ENCODE peak calls at places on chromosome 16, in seven cellular contexts. E, V, Z, N, P, T and K are unnamed samples.

GRCh38 chr16:12300946-12301500 is 324.5 kb downstream of the SNX29 start:
- DNase-seq in T (no peak), Z (no peak), V (no peak), E (no peak), N (peak), P (no peak), K (no peak)

GRCh38 chr16:67207857-67208524 is 9.1 kb downstream of the ELMO3 start:
- DNase-seq in E (no peak), N (peak), T (no peak), P (peak), Z (no peak), V (no peak), K (no peak)

GRCh38 chr16:50301626-50302471 is 35.5 kb downstream of the ADCY7 start:
- DNase-seq in P (peak), T (no peak), V (no peak), Z (peak), N (peak), E (peak), K (no peak)

GRCh38 chr16:56822966-56823739 is 41.9 kb upstream of the SLC12A3 start:
- DNase-seq in T (no peak), Z (no peak), E (no peak), N (no peak), P (no peak), V (no peak), K (no peak)

GRCh38 chr16:54253118-54253517 is 33.5 kb downstream of the IRX3 start:
- DNase-seq in V (no peak), T (no peak), P (no peak), E (no peak), N (no peak), Z (no peak), K (no peak)

GRCh38 chr16:85612191-85612800 is 826 bp upstream of the GSE1 start:
- DNase-seq in P (peak), Z (peak), T (no peak), V (peak), E (peak), N (peak), K (no peak)

GRCh38 chr16:79188115-79188779 is 412.3 kb downstream of the MAF start:
- DNase-seq in N (no peak), V (no peak), E (no peak), Z (no peak), P (no peak), T (no peak), K (no peak)

GRCh38 chr16:13194766-13195165 is 293.4 kb downstream of the SHISA9 start:
- DNase-seq in V (no peak), E (no peak), N (no peak), T (no peak), P (no peak), Z (no peak), K (no peak)

DNA sequence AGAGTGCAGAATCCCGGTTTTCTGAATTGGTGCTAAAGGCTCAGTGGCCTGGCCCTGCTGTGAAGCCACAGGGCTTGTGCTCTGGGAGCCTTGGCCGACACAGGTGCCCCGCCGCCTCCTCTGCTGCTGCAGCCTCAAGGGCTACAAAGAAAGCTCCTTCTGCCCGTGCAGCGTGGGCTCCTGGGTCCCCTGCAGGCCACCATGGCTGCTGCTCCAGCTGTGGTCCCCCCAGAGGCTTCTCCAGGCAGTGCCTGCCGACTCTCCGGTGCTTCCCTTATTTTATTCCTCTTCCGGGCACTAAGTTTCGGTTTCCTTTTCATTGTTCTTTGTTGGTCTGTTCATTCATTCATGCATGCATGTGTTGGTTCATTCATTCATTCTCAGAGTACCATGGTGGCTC is 53.1 kb downstream of the CMIP start:
- DNase-seq in P (no peak), E (no peak), T (no peak), N (no peak), Z (no peak), V (no peak), K (no peak)
- TF ChIP-seq CTCF in P (no peak), E (no peak), T (peak), N (no peak), Z (no peak), V (no peak), K (no peak)

DNA sequence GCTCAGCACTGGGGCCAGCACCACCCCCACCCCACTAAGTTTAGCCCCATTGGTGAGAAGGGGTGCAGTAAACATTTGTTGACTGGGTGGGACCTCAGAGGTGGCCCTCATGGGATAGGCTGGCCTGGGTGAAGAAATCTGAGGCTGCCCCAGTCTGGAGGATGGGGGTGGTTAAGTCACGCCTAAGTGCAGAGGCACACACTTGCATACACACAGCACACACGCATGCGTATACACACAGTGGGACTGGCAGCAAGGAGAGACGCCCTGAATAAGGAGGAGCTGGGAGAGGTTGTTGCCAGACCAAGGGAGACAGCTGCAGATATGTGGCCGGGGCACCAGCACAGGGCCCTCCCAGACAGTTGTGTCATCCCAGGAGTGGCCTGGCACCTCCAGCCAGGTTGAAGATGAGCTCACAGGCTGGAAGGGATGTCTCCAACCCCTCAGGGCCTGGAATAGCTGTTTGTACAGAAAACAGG is 3.0 kb upstream of the BCAR1 start:
- DNase-seq in Z (no peak), V (no peak), N (peak), T (no peak), E (peak), P (peak), K (no peak)
- TF ChIP-seq CTCF in Z (no peak), V (no peak), N (no peak), T (no peak), E (no peak), P (no peak), K (no peak)

GRCh38 chr16:51337662-51338061 is 186.6 kb upstream of the SALL1 start:
- DNase-seq in E (no peak), N (no peak), P (no peak), T (no peak), V (no peak), Z (no peak), K (no peak)
- TF ChIP-seq CTCF in E (peak), N (peak), P (peak), T (no peak), V (no peak), Z (no peak), K (peak)

DNA sequence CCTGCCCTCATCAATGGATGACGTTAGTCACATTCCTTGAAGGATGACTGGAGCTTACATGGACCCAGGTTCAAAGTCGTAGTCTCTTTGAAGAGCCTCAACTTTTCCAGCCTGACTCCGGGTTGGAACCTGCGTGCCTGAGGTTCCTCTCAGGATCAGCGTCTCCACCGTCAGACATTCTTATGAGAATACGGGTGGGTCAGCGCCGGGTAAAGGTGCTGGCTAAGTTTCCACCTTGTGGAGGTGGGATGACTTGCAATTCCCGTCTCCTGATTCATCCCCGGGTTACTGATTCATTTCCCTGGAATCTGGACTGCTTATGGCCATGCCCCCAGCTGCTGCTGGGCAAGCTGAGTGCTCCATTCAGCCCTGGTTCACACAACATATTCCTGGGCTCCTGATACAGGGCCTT is 38.9 kb upstream of the CMIP start:
- DNase-seq in E (peak), V (peak), Z (no peak), T (no peak), N (peak), P (peak), K (peak)
- TF ChIP-seq CTCF in E (peak), V (no peak), Z (no peak), T (no peak), N (peak), P (peak), K (peak)

DNA sequence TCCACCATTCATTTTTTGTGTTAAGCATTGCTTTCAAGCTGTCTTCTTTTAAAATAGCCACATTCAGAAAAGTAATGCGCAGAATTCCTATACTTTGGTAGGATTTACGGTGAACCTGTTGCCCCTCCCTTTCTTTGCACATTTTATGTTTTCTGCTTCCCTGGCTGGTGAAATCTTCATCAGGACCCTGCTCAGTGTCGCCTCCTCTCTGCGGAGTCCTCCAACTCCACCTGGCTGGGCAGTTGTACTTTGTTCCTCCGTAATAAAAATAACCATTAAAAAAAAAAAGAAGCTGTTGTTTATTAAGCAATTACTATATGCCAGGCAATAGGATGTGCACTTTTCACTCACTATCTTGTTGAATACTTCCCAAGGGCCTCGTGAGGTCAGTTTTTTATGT is 2.9 kb downstream of the UMOD start:
- DNase-seq in P (no peak), V (no peak), N (no peak), E (no peak), Z (no peak), T (no peak), K (no peak)
- TF ChIP-seq CTCF in P (no peak), V (no peak), N (no peak), E (no peak), Z (no peak), T (no peak), K (no peak)

GRCh38 chr16:4339455-4339854 is 11.7 kb downstream of the PAM16 start:
- DNase-seq in E (no peak), T (no peak), N (no peak), Z (no peak), P (no peak), V (no peak), K (no peak)

GRCh38 chr16:4336701-4337539 is 14.2 kb downstream of the PAM16 start:
- DNase-seq in V (no peak), Z (no peak), E (no peak), N (no peak), T (no peak), P (no peak), K (no peak)

GRCh38 chr16:4337540-4338088 is 13.5 kb downstream of the PAM16 start:
- DNase-seq in E (no peak), Z (no peak), V (no peak), N (no peak), P (no peak), T (no peak), K (no peak)

GRCh38 chr16:4338712-4339299 is 12.3 kb downstream of the PAM16 start:
- DNase-seq in P (no peak), T (no peak), Z (no peak), E (no peak), N (no peak), V (no peak), K (no peak)

DNA sequence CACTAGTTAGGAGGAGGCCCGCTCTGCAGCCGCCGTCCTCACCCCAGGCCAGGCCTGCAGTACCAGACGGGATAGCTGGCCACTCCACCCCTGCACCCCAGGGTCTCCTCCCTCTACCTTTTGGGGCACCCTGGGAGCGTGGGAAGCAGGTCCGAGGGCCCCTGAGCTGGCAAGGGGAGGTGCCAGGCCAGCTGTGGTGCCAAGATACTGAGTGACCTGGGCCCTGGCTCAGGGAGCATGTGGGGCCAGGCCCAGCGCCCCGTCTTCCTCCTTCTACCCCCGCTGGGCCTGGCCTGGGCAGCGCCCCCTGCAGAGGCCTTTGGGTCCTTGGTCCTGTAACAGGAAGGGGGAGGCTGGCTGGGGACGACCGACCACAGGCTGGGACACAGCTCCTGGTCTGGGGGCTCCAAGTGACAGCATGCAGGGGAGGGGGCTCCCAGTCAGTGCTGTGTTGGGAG is 13.0 kb downstream of the PAM16 start:
- DNase-seq in T (no peak), E (no peak), P (no peak), N (no peak), Z (no peak), V (no peak), K (no peak)
- TF ChIP-seq CTCF in T (no peak), E (peak), P (no peak), N (no peak), Z (no peak), V (no peak), K (no peak)

GRCh38 chr16:81514568-81515258 is 70.1 kb downstream of the CMIP start:
- DNase-seq in E (no peak), P (no peak), N (no peak), V (no peak), Z (no peak), T (no peak), K (no peak)
- TF ChIP-seq CTCF in E (no peak), P (no peak), N (no peak), V (no peak), Z (no peak), T (no peak), K (no peak)

GRCh38 chr16:86901483-86901882 is 323.1 kb downstream of the FOXL1 start:
- DNase-seq in P (no peak), Z (no peak), E (peak), V (no peak), N (peak), T (no peak), K (no peak)
- TF ChIP-seq CTCF in P (no peak), Z (no peak), E (no peak), V (no peak), N (no peak), T (no peak), K (no peak)